ENCODE peak calls at places on chromosomes 16 and 17, in four cellular contexts. One of them, this sample, is unnamed.
A peak's percentile ranks its signal among the peaks of the same experiment; 100 is the strongest.

GRCh38 chr17:14245002-14245401 is 8.3 kb upstream of the CDRT15 start:
- DNase-seq in GM12878: no peak
- DNase-seq in HL-60: no peak
- DNase-seq in K562: no peak
- DNase-seq in this sample: no peak

GRCh38 chr17:80694085-80694991 is 149.7 kb downstream of the RPTOR start:
- DNase-seq in GM12878: no peak
- DNase-seq in K562: no peak
- DNase-seq in HL-60: no peak
- DNase-seq in this sample: no peak

GRCh38 chr17:75785770-75786538 is 1.3 kb downstream of the UNK start:
- DNase-seq in HL-60: no peak
- DNase-seq in GM12878: no peak
- DNase-seq in K562: no peak
- DNase-seq in this sample: no peak

GRCh38 chr16:84124529-84125073 is 7.9 kb upstream of the MBTPS1 start:
- DNase-seq in HL-60: no peak
- DNase-seq in GM12878: no peak
- DNase-seq in K562: no peak
- DNase-seq in this sample: no peak

GRCh38 chr17:10295728-10296343 is 77.0 kb downstream of the MYH13 start:
- DNase-seq in HL-60: no peak
- DNase-seq in GM12878: peak; percentile 21
- DNase-seq in K562: peak; percentile 47
- DNase-seq in this sample: peak; percentile 55

GRCh38 chr16:638034-638543 is 2.0 kb upstream of the METTL26 start:
- DNase-seq in HL-60: no peak
- DNase-seq in K562: no peak
- DNase-seq in GM12878: no peak
- DNase-seq in this sample: no peak

GRCh38 chr16:23061669-23062068 is 87.6 kb downstream of the USP31 start:
- DNase-seq in GM12878: no peak
- DNase-seq in K562: no peak
- DNase-seq in HL-60: no peak
- DNase-seq in this sample: no peak

GRCh38 chr17:76490112-76490710 is 11.0 kb downstream of the RHBDF2 start:
- DNase-seq in GM12878: no peak
- DNase-seq in HL-60: no peak
- DNase-seq in K562: no peak
- DNase-seq in this sample: no peak

GRCh38 chr17:31631759-31632158 is 227.3 kb downstream of the COPRS start:
- DNase-seq in HL-60: no peak
- DNase-seq in K562: no peak
- DNase-seq in GM12878: no peak
- DNase-seq in this sample: no peak

GRCh38 chr17:17913695-17914332 is 58.4 kb downstream of the TOM1L2 start:
- DNase-seq in HL-60: no peak
- DNase-seq in K562: peak; percentile 87
- DNase-seq in GM12878: no peak
- DNase-seq in this sample: peak; percentile 48

GRCh38 chr17:40596261-40596919 is 31.1 kb upstream of the CCR7 start:
- DNase-seq in GM12878: peak; percentile 59
- DNase-seq in K562: peak; percentile 71
- DNase-seq in HL-60: no peak
- DNase-seq in this sample: no peak

GRCh38 chr16:2468142-2468724 is 2.9 kb upstream of the NTN3 start:
- DNase-seq in HL-60: no peak
- DNase-seq in K562: no peak
- DNase-seq in GM12878: no peak
- DNase-seq in this sample: no peak

GRCh38 chr17:67107811-67108210 is 63.5 kb downstream of the CACNG1 start:
- DNase-seq in HL-60: no peak
- DNase-seq in GM12878: no peak
- DNase-seq in K562: no peak
- DNase-seq in this sample: no peak

GRCh38 chr17:16872836-16873653 is 98.9 kb downstream of the TNFRSF13B start:
- DNase-seq in HL-60: no peak
- DNase-seq in K562: peak; percentile 74
- DNase-seq in GM12878: no peak
- DNase-seq in this sample: peak; percentile 80

GRCh38 chr16:58028541-58029070 is 3.1 kb downstream of the MMP15 start:
- DNase-seq in K562: no peak
- DNase-seq in GM12878: no peak
- DNase-seq in HL-60: no peak
- DNase-seq in this sample: no peak

GRCh38 chr16:22098538-22099255 is 6.4 kb downstream of the VWA3A start:
- DNase-seq in GM12878: peak; percentile 17
- DNase-seq in HL-60: peak; percentile 6
- DNase-seq in K562: peak; percentile 72
- DNase-seq in this sample: no peak

GRCh38 chr16:4706871-4707270 is 13.5 kb downstream of the NUDT16L1 start:
- DNase-seq in K562: no peak
- DNase-seq in HL-60: no peak
- DNase-seq in GM12878: no peak
- DNase-seq in this sample: no peak

GRCh38 chr16:4704913-4705312 is 11.6 kb downstream of the NUDT16L1 start:
- DNase-seq in GM12878: no peak
- DNase-seq in K562: no peak
- DNase-seq in HL-60: no peak
- DNase-seq in this sample: no peak

GRCh38 chr16:4704491-4704890 is 11.1 kb downstream of the NUDT16L1 start:
- DNase-seq in GM12878: no peak
- DNase-seq in HL-60: no peak
- DNase-seq in K562: no peak
- DNase-seq in this sample: no peak

GRCh38 chr16:4713663-4714501 is 20.2 kb downstream of the ANKS3 start:
- DNase-seq in GM12878: no peak
- DNase-seq in K562: no peak
- DNase-seq in HL-60: no peak
- DNase-seq in this sample: no peak

GRCh38 chr16:4709481-4709880 is 16.1 kb downstream of the NUDT16L1 start:
- DNase-seq in HL-60: no peak
- DNase-seq in GM12878: no peak
- DNase-seq in K562: no peak
- DNase-seq in this sample: no peak
- TF ChIP-seq SPI1 in HL-60: no peak
- TF ChIP-seq SPI1 in GM12878: no peak
- TF ChIP-seq SPI1 in K562: no peak
- TF ChIP-seq SPI1 in this sample: no peak

GRCh38 chr16:88936008-88936912 is 40.7 kb downstream of the CBFA2T3 start:
- DNase-seq in HL-60: no peak
- DNase-seq in K562: no peak
- DNase-seq in GM12878: no peak
- DNase-seq in this sample: peak; percentile 69
- TF ChIP-seq SPI1 in HL-60: peak; percentile 95
- TF ChIP-seq SPI1 in K562: peak; percentile 11
- TF ChIP-seq SPI1 in GM12878: peak; percentile 85
- TF ChIP-seq SPI1 in this sample: peak; percentile 79

DNA sequence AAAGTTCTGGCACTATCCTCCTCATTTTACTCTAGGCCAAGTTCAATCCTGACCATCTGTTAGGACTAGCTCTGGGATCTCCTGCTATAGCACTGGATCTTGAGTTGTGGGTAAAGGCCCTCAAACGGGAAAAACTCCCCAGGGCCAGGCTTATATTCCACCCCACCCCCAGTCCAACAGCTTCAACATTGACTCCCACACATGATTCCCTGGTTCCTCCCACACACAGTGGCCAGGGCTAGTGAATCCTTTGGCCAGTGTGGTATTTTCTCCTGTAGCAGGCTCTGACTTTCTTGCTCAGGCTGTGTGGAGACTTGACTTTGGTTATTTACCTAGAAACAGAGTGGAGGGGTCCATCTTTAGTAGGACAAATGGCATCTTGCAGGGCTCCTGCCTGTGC is 10.3 kb upstream of the AKAP10 start:
- DNase-seq in GM12878: no peak
- DNase-seq in K562: peak; percentile 24
- DNase-seq in HL-60: no peak
- DNase-seq in this sample: no peak
- TF ChIP-seq SPI1 in GM12878: no peak
- TF ChIP-seq SPI1 in K562: no peak
- TF ChIP-seq SPI1 in HL-60: no peak
- TF ChIP-seq SPI1 in this sample: no peak

DNA sequence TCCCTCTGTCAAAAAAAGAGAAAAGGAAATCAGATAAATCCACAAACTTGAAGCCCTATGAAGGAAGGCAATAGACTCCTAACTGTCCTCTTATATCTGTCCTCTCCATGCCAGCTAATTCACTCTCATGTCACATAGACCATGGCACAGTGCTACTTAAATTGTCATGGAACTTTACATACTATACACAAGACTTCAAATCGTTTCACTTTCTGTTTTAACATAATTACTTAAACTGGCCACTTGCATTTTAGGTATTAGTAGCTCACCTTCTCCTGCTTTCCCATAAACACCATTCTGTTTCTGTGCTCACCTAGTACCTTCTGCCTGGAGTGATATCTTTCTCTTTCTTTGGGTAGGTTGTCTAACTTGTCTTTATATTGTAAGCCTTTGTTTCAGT is 816.7 kb upstream of the KIF2B start:
- DNase-seq in HL-60: no peak
- DNase-seq in K562: no peak
- DNase-seq in GM12878: no peak
- DNase-seq in this sample: no peak
- TF ChIP-seq SPI1 in HL-60: no peak
- TF ChIP-seq SPI1 in K562: no peak
- TF ChIP-seq SPI1 in GM12878: no peak
- TF ChIP-seq SPI1 in this sample: no peak

GRCh38 chr17:36913132-36913531 is 24.1 kb upstream of the LHX1 start:
- DNase-seq in GM12878: no peak
- DNase-seq in K562: no peak
- DNase-seq in HL-60: no peak
- DNase-seq in this sample: no peak
- TF ChIP-seq SPI1 in GM12878: no peak
- TF ChIP-seq SPI1 in K562: no peak
- TF ChIP-seq SPI1 in HL-60: no peak
- TF ChIP-seq SPI1 in this sample: no peak

GRCh38 chr16:49559242-49559641 is 185.6 kb downstream of the C16orf78 start:
- DNase-seq in HL-60: no peak
- DNase-seq in GM12878: no peak
- DNase-seq in K562: no peak
- DNase-seq in this sample: no peak
- TF ChIP-seq SPI1 in HL-60: no peak
- TF ChIP-seq SPI1 in GM12878: no peak
- TF ChIP-seq SPI1 in K562: no peak
- TF ChIP-seq SPI1 in this sample: no peak

GRCh38 chr16:74753180-74753579 is 21.4 kb downstream of the FA2H start:
- DNase-seq in GM12878: no peak
- DNase-seq in HL-60: no peak
- DNase-seq in K562: no peak
- DNase-seq in this sample: no peak
- TF ChIP-seq SPI1 in GM12878: no peak
- TF ChIP-seq SPI1 in HL-60: no peak
- TF ChIP-seq SPI1 in K562: no peak
- TF ChIP-seq SPI1 in this sample: no peak

GRCh38 chr16:20051611-20052010 is 22.1 kb downstream of the GPR139 start:
- DNase-seq in GM12878: no peak
- DNase-seq in K562: no peak
- DNase-seq in HL-60: no peak
- DNase-seq in this sample: no peak
- TF ChIP-seq SPI1 in GM12878: no peak
- TF ChIP-seq SPI1 in K562: no peak
- TF ChIP-seq SPI1 in HL-60: no peak
- TF ChIP-seq SPI1 in this sample: no peak

GRCh38 chr17:36854982-36855381 is 82.3 kb upstream of the LHX1 start:
- DNase-seq in GM12878: no peak
- DNase-seq in HL-60: no peak
- DNase-seq in K562: no peak
- DNase-seq in this sample: no peak
- TF ChIP-seq SPI1 in GM12878: no peak
- TF ChIP-seq SPI1 in HL-60: no peak
- TF ChIP-seq SPI1 in K562: no peak
- TF ChIP-seq SPI1 in this sample: no peak

GRCh38 chr17:48610282-48611211 is at the start of gene HOXB7:
- DNase-seq in HL-60: no peak
- DNase-seq in K562: peak; percentile 84
- DNase-seq in GM12878: no peak
- DNase-seq in this sample: no peak
- TF ChIP-seq SPI1 in HL-60: no peak
- TF ChIP-seq SPI1 in K562: no peak
- TF ChIP-seq SPI1 in GM12878: no peak
- TF ChIP-seq SPI1 in this sample: no peak